ENCODE peak calls at places on chromosomes 16 and 17, in five cellular contexts. O is ovary, K is tibial artery, R is neural progenitor cell, A is astrocyte. G is an unnamed sample.

GRCh38 chr16:8568231-8568617 is 22.1 kb downstream of the TMEM114 start:
- DNase-seq in O (no peak), A (peak; percentile 3), K (no peak), R (no peak), G (no peak)

GRCh38 chr17:71760062-71760720 is 360.6 kb upstream of the SOX9 start:
- DNase-seq in R (no peak), O (no peak), A (peak; percentile 78), K (no peak), G (no peak)

GRCh38 chr16:55820615-55821014 is 12.3 kb downstream of the CES1 start:
- DNase-seq in R (no peak), A (no peak), K (no peak), O (no peak), G (no peak)

GRCh38 chr16:89094252-89094901 is 725 bp downstream of the ACSF3 start:
- DNase-seq in R (peak; percentile 46), A (no peak), O (no peak), K (no peak), G (no peak)

GRCh38 chr17:20280832-20281231 is 186.5 kb downstream of the LGALS9B start:
- DNase-seq in K (no peak), O (no peak), R (no peak), A (no peak), G (no peak)

GRCh38 chr17:73643012-73643845 is 1.0 kb downstream of the SDK2 start:
- DNase-seq in K (no peak), A (no peak), R (peak; percentile 71), O (no peak), G (no peak)

GRCh38 chr16:80984124-80984892 is 22.4 kb downstream of the CMC2 start:
- DNase-seq in R (no peak), K (no peak), O (no peak), A (no peak), G (no peak)

GRCh38 chr16:75000481-75001081 is 1.8 kb downstream of the ZNRF1 start:
- DNase-seq in K (no peak), A (peak; percentile 9), R (peak; percentile 27), O (no peak), G (no peak)

GRCh38 chr17:82563318-82563717 is 43.8 kb downstream of the FOXK2 start:
- DNase-seq in K (no peak), O (no peak), R (no peak), A (no peak), G (no peak)

GRCh38 chr17:9512323-9513168 is 63.1 kb downstream of the STX8 start:
- DNase-seq in K (no peak), O (no peak), A (peak; percentile 71), R (no peak), G (no peak)

GRCh38 chr17:81432873-81433451 is 37.7 kb downstream of the BAHCC1 start:
- DNase-seq in O (no peak), R (no peak), K (no peak), A (no peak), G (no peak)

GRCh38 chr17:33260638-33261037 is 32.5 kb downstream of the ASIC2 start:
- DNase-seq in R (no peak), A (no peak), K (no peak), O (no peak), G (no peak)

GRCh38 chr17:75720656-75721462 is at the start of gene ITGB4:
- DNase-seq in A (no peak), R (peak; percentile 80), K (peak; percentile 60), O (no peak), G (no peak)

GRCh38 chr16:50584033-50584722 is 36.0 kb downstream of the NKD1 start:
- DNase-seq in O (no peak), K (no peak), R (no peak), A (no peak), G (no peak)

GRCh38 chr17:59402760-59403159 is 71.3 kb downstream of the YPEL2 start:
- DNase-seq in A (no peak), R (no peak), K (no peak), O (no peak), G (no peak)

GRCh38 chr17:3256575-3256974 is 41.6 kb downstream of the OR3A1 start:
- DNase-seq in A (no peak), K (no peak), R (no peak), O (no peak), G (no peak)

GRCh38 chr17:36928450-36929125 is 8.7 kb upstream of the LHX1 start:
- DNase-seq in A (no peak), K (no peak), R (no peak), O (no peak), G (no peak)

GRCh38 chr17:2053380-2054261 is 1.3 kb upstream of the HIC1 start:
- DNase-seq in A (no peak), K (no peak), R (peak; percentile 81), O (peak; percentile 89), G (no peak)

GRCh38 chr17:2240541-2240940 is 63.0 kb downstream of the SMG6 start:
- DNase-seq in O (no peak), R (no peak), A (no peak), K (no peak), G (no peak)

GRCh38 chr17:7586673-7587419 is 3.0 kb downstream of the SOX15 start:
- DNase-seq in R (no peak), K (no peak), O (no peak), A (no peak), G (no peak)

GRCh38 chr17:57085448-57086068 is 512 bp downstream of the AKAP1 start:
- DNase-seq in R (peak; percentile 82), K (peak; percentile 86), O (peak; percentile 57), A (no peak), G (no peak)

DNA sequence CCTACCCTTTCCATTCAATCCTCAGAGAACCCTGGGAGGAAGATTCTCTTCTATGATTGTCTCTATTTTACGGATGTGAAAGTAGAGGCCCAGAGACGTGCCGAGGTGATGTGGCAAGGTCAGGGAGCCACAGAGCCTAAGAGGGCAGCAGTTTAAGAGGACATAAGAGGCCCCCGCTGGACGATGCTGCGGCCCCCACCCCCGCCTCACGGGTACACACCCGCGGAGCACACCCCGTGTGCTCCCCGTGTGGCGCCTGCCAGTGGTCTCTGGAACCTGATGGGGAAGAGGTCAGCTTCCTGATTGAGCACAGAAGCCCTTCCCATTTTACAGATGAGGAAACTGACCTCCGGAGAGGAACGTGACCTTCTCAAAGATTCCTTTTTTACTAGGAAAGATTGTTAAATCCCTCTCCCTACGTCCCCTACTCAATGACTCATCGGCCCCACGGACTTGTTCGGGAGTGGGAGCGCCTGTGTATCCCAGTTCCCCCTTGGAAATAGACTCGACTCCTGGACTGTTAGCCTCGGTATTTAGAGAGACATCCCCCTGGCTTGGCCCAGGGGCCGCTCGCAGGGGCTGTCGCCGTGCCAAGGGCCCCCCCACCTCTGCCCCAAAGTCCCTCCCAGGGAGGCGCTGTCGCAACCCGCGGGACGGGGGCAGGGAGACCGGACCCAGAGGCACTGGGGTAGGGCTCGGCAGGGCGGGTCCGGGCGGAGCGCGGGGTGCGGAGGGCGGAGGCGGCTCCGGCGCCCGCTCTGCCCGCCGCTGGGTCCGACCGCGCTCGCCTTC is at the start of gene ABCC3:
- DNase-seq in A (peak; percentile 16), O (peak; percentile 47), K (peak; percentile 83), R (peak; percentile 63), G (no peak)
- H3K4me1 ChIP-seq in A (peaks cover 26% of the 10 kb centered on the region), O (peaks cover 10% of the 10 kb centered on the region), K (peaks cover 57% of the 10 kb centered on the region), R (peaks cover 3% of the 10 kb centered on the region), G (peaks cover 61% of the 10 kb centered on the region)

GRCh38 chr17:42378597-42379594 is 9.3 kb downstream of the STAT3 start:
- DNase-seq in O (no peak), A (peak; percentile 38), K (no peak), R (no peak), G (no peak)
- H3K4me3 ChIP-seq in O (peak overlapping the region; percentile 17), A (peak overlapping the region; percentile 30), K (peak overlapping the region; percentile 31), R (no peak overlapping the region), G (peak overlapping the region; percentile 68)

DNA sequence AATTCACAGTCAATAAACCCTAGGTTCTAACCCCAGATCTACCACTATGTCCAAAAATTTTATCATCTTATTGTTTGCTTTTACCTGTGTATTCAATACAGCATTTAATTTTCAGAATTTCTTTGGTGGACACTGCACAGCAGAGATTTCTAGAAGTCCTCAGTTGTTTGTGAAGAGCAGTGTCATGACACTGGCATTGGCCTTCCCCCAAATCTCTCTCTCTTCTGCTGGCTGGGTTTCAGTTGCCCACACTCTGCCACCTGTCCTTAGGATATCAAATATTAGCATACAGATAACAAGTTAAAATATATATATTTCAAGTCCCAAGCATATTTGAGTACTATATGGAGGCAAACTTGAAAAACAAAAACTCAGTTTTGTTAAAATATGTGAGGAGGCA is 2.0 kb upstream of the THUMPD1 start:
- DNase-seq in K (no peak), O (no peak), A (no peak), R (no peak), G (no peak)
- H3K4me1 ChIP-seq in K (peaks cover 23% of the 10 kb centered on the region), O (peaks cover 7% of the 10 kb centered on the region), A (peaks cover 5% of the 10 kb centered on the region), R (peaks cover 7% of the 10 kb centered on the region), G (peaks cover 15% of the 10 kb centered on the region)

GRCh38 chr17:18185832-18186231 is 2.2 kb downstream of the ALKBH5 start:
- DNase-seq in R (no peak), O (no peak), K (no peak), A (peak; percentile 14), G (no peak)
- H3K4me3 ChIP-seq in R (peak overlapping the region; percentile 72), O (peak overlapping the region; percentile 95), K (peak overlapping the region; percentile 99), A (peak overlapping the region; percentile 71), G (peak overlapping the region; percentile 93)

GRCh38 chr16:66549284-66550131 is at the start of gene TK2:
- DNase-seq in K (peak; percentile 82), A (peak; percentile 54), O (peak; percentile 78), R (peak; percentile 79), G (no peak)
- H3K4me1 ChIP-seq in K (peaks cover 53% of the 10 kb centered on the region), A (peaks cover 21% of the 10 kb centered on the region), O (peaks cover 7% of the 10 kb centered on the region), R (peaks cover 15% of the 10 kb centered on the region), G (peaks cover 15% of the 10 kb centered on the region)

GRCh38 chr17:58335779-58336455 is 7.3 kb upstream of the TSPOAP1 start:
- DNase-seq in O (no peak), A (no peak), K (no peak), R (no peak), G (no peak)

GRCh38 chr17:58333396-58334207 is 5.0 kb upstream of the TSPOAP1 start:
- DNase-seq in O (no peak), K (no peak), A (no peak), R (no peak), G (no peak)

GRCh38 chr17:58332720-58333395 is 4.3 kb upstream of the TSPOAP1 start:
- DNase-seq in K (no peak), O (no peak), A (no peak), R (no peak), G (no peak)

GRCh38 chr17:58335061-58335731 is 6.6 kb upstream of the TSPOAP1 start:
- DNase-seq in K (no peak), R (no peak), O (no peak), A (no peak), G (no peak)

DNA sequence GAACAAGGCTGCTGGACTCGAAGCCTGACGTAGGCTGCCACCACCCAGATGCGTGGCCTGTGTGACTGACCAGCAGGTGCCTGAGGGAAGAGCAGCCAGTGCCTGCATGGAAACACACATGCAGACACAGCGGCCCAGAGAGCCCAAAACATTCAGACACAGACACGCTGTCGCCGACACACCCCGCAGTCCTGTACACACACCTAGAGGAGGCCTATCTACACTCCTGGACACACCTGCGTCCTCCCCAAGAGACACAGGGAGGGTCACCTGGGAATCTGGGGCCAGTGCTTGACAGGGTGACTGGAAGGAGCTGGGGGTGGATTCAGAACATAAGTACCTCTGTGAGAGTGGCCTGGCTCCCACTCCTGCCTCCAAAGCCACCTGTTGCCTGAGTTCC is 6.1 kb upstream of the TSPOAP1 start:
- DNase-seq in K (no peak), O (no peak), A (no peak), R (no peak), G (no peak)
- H3K4me3 ChIP-seq in K (no peak overlapping the region), O (no peak overlapping the region), A (no peak overlapping the region), R (no peak overlapping the region), G (no peak overlapping the region)

GRCh38 chr17:66675991-66676371 is 158.9 kb upstream of the CACNG5 start:
- DNase-seq in K (no peak), R (no peak), O (no peak), A (peak; percentile 43), G (no peak)
- H3K4me1 ChIP-seq in K (peaks cover 6% of the 10 kb centered on the region), R (no peaks in the 10 kb centered on the region), O (peaks cover 6% of the 10 kb centered on the region), A (no peaks in the 10 kb centered on the region), G (no peaks in the 10 kb centered on the region)